ENCODE peak calls at places on chromosomes 4 and X, in four cellular contexts. Z is WTC11, M is K562, B is HepG2. R is an unnamed sample.

GRCh38 chr4:176838611-176839411 is 46.1 kb upstream of the VEGFC start:
- DNase-seq in M (no peak), Z (no peak), B (no peak), R (no peak)

GRCh38 chr4:1235381-1236102 is 13.4 kb downstream of the CTBP1 start:
- DNase-seq in M (no peak), B (no peak), Z (no peak), R (no peak)

GRCh38 chr4:1255151-1255550 is 6.2 kb upstream of the CTBP1 start:
- DNase-seq in M (no peak), Z (no peak), B (no peak), R (no peak)

GRCh38 chr4:73456177-73457022 is 20.4 kb downstream of the AFP start:
- DNase-seq in B (no peak), M (no peak), Z (no peak), R (no peak)

GRCh38 chr4:23333946-23334878 is 555.6 kb downstream of the PPARGC1A start:
- DNase-seq in B (no peak), M (peak; percentile 59), Z (peak; percentile 14), R (peak; percentile 39)

GRCh38 chr4:74501579-74501978 is 56.6 kb downstream of the AREG start:
- DNase-seq in Z (no peak), B (no peak), M (no peak), R (no peak)

GRCh38 chr4:124018383-124019317 is 622.1 kb downstream of the SPRY1 start:
- DNase-seq in Z (no peak), B (peak; percentile 12), M (no peak), R (peak; percentile 33)

GRCh38 chr4:147991543-147992295 is 259.8 kb downstream of the ARHGAP10 start:
- DNase-seq in B (no peak), M (no peak), Z (no peak), R (no peak)

GRCh38 chr4:10460313-10461047 is 3.3 kb upstream of the ZNF518B start:
- DNase-seq in B (no peak), M (peak; percentile 43), Z (no peak), R (no peak)

GRCh38 chr4:149264093-149264733 is 551.4 kb downstream of the IQCM start:
- DNase-seq in M (peak; percentile 45), B (peak; percentile 50), Z (peak; percentile 43), R (peak; percentile 4)

GRCh38 chr4:184143770-184144564 is 73.7 kb downstream of the ENPP6 start:
- DNase-seq in B (no peak), M (no peak), Z (peak; percentile 68), R (no peak)

GRCh38 chr4:65437102-65437501 is 233.2 kb downstream of the EPHA5 start:
- DNase-seq in B (no peak), M (no peak), Z (no peak), R (no peak)

GRCh38 chrX:15242899-15243555 is 26.9 kb downstream of the ASB9 start:
- DNase-seq in M (peak; percentile 62), Z (no peak), B (peak; percentile 12), R (peak; percentile 17)

GRCh38 chr4:119105605-119106004 is 30.0 kb upstream of the MYOZ2 start:
- DNase-seq in M (no peak), Z (no peak), B (no peak), R (no peak)

GRCh38 chr4:99436976-99437655 is 2.0 kb upstream of the ADH7 start:
- DNase-seq in Z (no peak), M (no peak), B (no peak), R (no peak)

GRCh38 chrX:110755611-110756010 is 40.0 kb downstream of the CHRDL1 start:
- DNase-seq in B (no peak), Z (no peak), M (no peak), R (no peak)

GRCh38 chr4:177802665-177803064 is 360.4 kb upstream of the AGA start:
- DNase-seq in Z (no peak), M (no peak), B (no peak), R (no peak)

GRCh38 chrX:13449441-13449840 is 120.0 kb upstream of the EGFL6 start:
- DNase-seq in Z (no peak), M (no peak), B (no peak), R (no peak)

GRCh38 chr4:24924309-24924781 is 11.5 kb upstream of the CCDC149 start:
- DNase-seq in Z (no peak), M (no peak), B (no peak), R (no peak)

GRCh38 chr4:155494037-155494718 is 117.4 kb upstream of the MAP9 start:
- DNase-seq in Z (no peak), B (no peak), M (no peak), R (no peak)

GRCh38 chr4:96016615-96017299 is 176.9 kb downstream of the PDHA2 start:
- DNase-seq in M (peak; percentile 1), Z (no peak), B (no peak), R (no peak)

GRCh38 chrX:27597506-27597905 is 7.4 kb downstream of the DCAF8L2 start:
- DNase-seq in M (no peak), B (no peak), Z (no peak), R (no peak)

GRCh38 chr4:28686618-28687017 is 1826.0 kb downstream of the STIM2 start:
- DNase-seq in M (peak; percentile 2), B (peak; percentile 8), Z (peak; percentile 71), R (no peak)

DNA sequence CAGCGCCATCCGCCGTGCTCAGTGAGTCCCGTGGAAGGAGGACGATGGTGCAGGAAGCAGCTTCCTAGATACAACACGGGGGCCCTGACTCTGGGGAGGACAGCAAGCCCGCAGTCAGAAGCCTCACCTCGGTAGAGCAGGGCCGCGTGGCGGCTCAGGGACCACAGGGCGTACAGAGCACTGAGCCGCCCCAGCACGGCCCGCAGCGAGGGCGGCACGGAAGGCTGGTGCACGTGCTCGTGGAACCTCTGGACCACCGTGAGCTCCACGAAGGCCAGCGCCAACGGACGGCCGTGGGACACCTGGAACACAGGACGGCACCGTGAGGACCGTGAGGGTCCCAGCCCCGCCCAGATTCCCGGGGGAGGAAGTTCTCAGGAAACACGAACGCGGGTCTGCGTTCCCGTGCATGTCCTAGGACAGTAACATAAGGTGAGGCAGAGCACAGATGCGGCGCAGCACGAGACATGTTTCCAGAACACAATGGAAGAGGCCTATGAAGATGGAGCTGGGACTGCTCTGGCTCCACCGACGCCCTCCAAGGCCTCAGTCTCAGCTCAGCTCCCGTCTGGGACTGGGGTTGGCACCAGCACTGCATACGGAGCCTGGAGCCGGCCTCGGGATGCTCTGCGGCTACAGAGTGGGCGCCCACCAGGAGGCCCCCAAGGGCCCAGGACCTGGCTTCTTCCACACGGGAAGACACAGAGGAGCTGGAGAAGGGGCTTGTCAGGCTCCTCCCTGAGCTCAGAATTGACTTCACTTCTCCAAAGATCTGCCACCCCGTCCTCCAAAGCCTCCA is 65.5 kb downstream of the ACOX3 start:
- DNase-seq in M (no peak), B (no peak), Z (no peak), R (no peak)
- TF ChIP-seq CREM in M (no peak), B (no peak), Z (no peak), R (no peak)

GRCh38 chr4:174156239-174156826 is 127.1 kb downstream of the FBXO8 start:
- DNase-seq in B (peak; percentile 23), M (peak; percentile 80), Z (no peak), R (peak; percentile 4)
- TF ChIP-seq CREM in B (no peak), M (no peak), Z (no peak), R (no peak)

GRCh38 chrX:107117993-107118321 is 665 bp downstream of the RBM41 start:
- DNase-seq in B (no peak), Z (no peak), M (peak; percentile 21), R (no peak)
- TF ChIP-seq CREM in B (no peak), Z (no peak), M (no peak), R (no peak)

GRCh38 chr4:76084542-76084941 is 10.0 kb downstream of the ART3 start:
- DNase-seq in M (peak; percentile 36), Z (no peak), B (no peak), R (no peak)
- TF ChIP-seq CREM in M (no peak), Z (no peak), B (no peak), R (no peak)

GRCh38 chr4:89583106-89583505 is 253.9 kb downstream of the SNCA start:
- DNase-seq in M (no peak), B (no peak), Z (no peak), R (no peak)

GRCh38 chr4:89588366-89588765 is 248.6 kb downstream of the SNCA start:
- DNase-seq in M (no peak), Z (no peak), B (no peak), R (no peak)

GRCh38 chr4:89587364-89587763 is 249.6 kb downstream of the SNCA start:
- DNase-seq in B (no peak), M (no peak), Z (no peak), R (no peak)

GRCh38 chr4:89586864-89587263 is 250.1 kb downstream of the SNCA start:
- DNase-seq in B (no peak), M (no peak), Z (no peak), R (no peak)

GRCh38 chr4:89586318-89586717 is 250.6 kb downstream of the SNCA start:
- DNase-seq in B (no peak), M (no peak), Z (no peak), R (no peak)
- TF ChIP-seq CREM in B (no peak), M (no peak), Z (no peak), R (no peak)

GRCh38 chr4:8315343-8316250 is 46.0 kb downstream of the HTRA3 start:
- DNase-seq in M (no peak), Z (no peak), B (peak; percentile 62), R (no peak)
- TF ChIP-seq CREM in M (no peak), Z (no peak), B (no peak), R (no peak)

GRCh38 chrX:39582091-39582490 is 515.7 kb downstream of the BCOR start:
- DNase-seq in B (no peak), M (no peak), Z (no peak), R (no peak)
- TF ChIP-seq CREM in B (no peak), M (no peak), Z (no peak), R (no peak)

GRCh38 chr4:53763813-53764597 is 172.7 kb upstream of the LNX1 start:
- DNase-seq in Z (no peak), B (no peak), M (no peak), R (no peak)
- TF ChIP-seq CREM in Z (no peak), B (no peak), M (no peak), R (no peak)